ENCODE peak calls at places on chromosomes 11 and 22, in four cellular contexts. J is brain microvascular endothelial cell, W is HCT116, X is endodermal cell. V is an unnamed sample.

GRCh38 chr11:64628596-64628995 is 37.6 kb downstream of the SLC22A12 start:
- DNase-seq in J (no peak), W (no peak), X (no peak), V (no peak)

GRCh38 chr11:10459029-10459970 is 4.2 kb downstream of the AMPD3 start:
- DNase-seq in J (no peak), W (no peak), X (peak; percentile 51), V (no peak)

GRCh38 chr22:39239561-39240423 is 5.0 kb downstream of the PDGFB start:
- DNase-seq in J (no peak), W (no peak), X (no peak), V (no peak)

GRCh38 chr11:118705111-118705741 is 25.8 kb upstream of the TREH start:
- DNase-seq in J (no peak), W (no peak), X (no peak), V (no peak)

GRCh38 chr11:122213111-122213510 is 97.1 kb upstream of the BLID start:
- DNase-seq in J (no peak), W (no peak), X (no peak), V (no peak)

GRCh38 chr11:128506999-128507591 is 80.3 kb downstream of the ETS1 start:
- DNase-seq in J (peak; percentile 93), W (no peak), X (no peak), V (no peak)

GRCh38 chr11:106695506-106695905 is 322.8 kb downstream of the GUCY1A2 start:
- DNase-seq in J (peak; percentile 66), W (no peak), X (no peak), V (peak; percentile 83)

GRCh38 chr22:22836635-22837034 is 51.0 kb upstream of the IGLL5 start:
- DNase-seq in J (no peak), W (no peak), X (no peak), V (no peak)

GRCh38 chr11:61518032-61518795 is 9.7 kb downstream of the LRRC10B start:
- DNase-seq in J (no peak), W (no peak), X (no peak), V (no peak)

GRCh38 chr11:33013706-33014105 is 2.0 kb upstream of the DEPDC7 start:
- DNase-seq in J (no peak), W (no peak), X (no peak), V (no peak)

GRCh38 chr22:24681236-24681635 is 78.2 kb downstream of the GGT1 start:
- DNase-seq in J (peak; percentile 81), W (no peak), X (no peak), V (no peak)

GRCh38 chr11:84089072-84090057 is 803.2 kb upstream of the CCDC90B start:
- DNase-seq in J (no peak), W (no peak), X (no peak), V (no peak)

GRCh38 chr11:123519055-123519796 is 89.2 kb downstream of the GRAMD1B start:
- DNase-seq in J (peak; percentile 15), W (peak; percentile 7), X (peak; percentile 68), V (no peak)

GRCh38 chr11:9688716-9689511 is 25.0 kb downstream of the SWAP70 start:
- DNase-seq in J (peak; percentile 76), W (no peak), X (no peak), V (peak; percentile 63)

DNA sequence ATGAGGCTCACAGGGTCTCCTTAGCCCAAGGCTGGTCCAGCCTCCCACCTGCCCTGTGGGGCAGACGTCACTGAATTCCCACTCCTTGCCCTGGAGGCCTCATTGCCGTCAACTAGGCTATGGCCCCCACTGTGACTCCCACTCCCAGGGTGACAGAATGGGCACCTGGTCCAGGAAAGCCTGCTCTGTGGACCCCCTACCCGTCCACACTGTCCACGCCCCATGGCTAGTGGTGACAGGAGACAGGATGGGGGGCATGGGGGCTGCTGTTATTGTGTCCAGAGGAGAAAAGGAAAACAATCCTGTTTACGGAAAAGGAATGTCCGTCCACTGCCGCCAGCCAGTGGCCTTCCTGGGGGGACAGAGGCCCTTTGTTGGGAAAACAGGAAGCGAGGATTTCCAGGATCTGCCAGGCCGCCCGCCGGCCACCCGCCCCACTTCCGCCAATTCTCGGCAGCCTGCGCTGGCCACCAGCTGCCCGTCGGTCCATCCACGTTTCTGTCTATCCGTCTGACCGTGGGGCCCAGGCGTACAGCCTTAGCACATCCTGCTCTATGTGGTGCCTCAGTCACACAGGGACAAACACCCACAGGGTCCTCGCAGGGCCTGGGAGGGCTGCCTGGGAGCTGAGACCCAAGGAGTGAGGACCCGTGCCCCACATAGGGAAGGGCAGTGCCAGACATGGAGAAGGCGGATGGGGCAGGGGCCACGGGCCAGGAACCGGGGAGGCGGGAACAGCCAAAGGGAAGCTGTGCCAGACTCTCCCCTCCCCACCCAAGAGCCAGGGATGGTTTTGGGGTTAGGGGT is 19.5 kb downstream of the CRELD2 start:
- DNase-seq in J (no peak), W (no peak), X (no peak), V (no peak)
- H3K4me3 ChIP-seq in J (no peak overlapping the region), W (no peak overlapping the region), X (no peak overlapping the region), V (no peak overlapping the region)

DNA sequence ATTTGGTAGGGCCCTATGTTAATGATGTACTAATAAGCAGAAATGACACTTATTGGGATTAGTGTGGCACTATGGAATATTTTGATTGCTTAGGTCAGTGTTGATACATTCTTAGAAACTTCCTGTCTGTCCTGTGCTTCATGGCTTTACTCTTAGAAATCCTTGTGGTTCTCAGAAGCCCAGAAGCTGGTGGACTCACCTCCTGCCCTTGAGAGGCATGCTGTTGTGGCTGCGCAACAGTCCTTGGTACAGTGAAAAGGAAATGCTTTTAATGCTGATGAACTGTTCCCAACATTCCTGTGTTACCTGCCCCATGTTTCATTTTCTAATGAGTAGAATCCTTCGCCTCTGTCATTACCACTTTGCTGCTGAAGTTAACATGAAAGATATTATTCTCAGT is 52.4 kb upstream of the MYO18B start:
- DNase-seq in J (peak; percentile 7), W (no peak), X (no peak), V (no peak)
- H3K36me3 ChIP-seq in J (no peaks in the 10 kb centered on the region), W (no peaks in the 10 kb centered on the region), X (peaks cover 5% of the 10 kb centered on the region), V (no peaks in the 10 kb centered on the region)

GRCh38 chr11:116501728-116502127 is 271.1 kb downstream of the BUD13 start:
- DNase-seq in J (no peak), W (no peak), X (peak; percentile 17), V (no peak)

GRCh38 chr11:116499396-116500001 is 273.3 kb downstream of the BUD13 start:
- DNase-seq in J (peak; percentile 35), W (peak; percentile 64), X (peak; percentile 98), V (no peak)

GRCh38 chr11:116502641-116503061 is 270.1 kb downstream of the BUD13 start:
- DNase-seq in J (no peak), W (no peak), X (no peak), V (no peak)

GRCh38 chr11:116500002-116500832 is 272.6 kb downstream of the BUD13 start:
- DNase-seq in J (no peak), W (no peak), X (peak; percentile 49), V (no peak)

DNA sequence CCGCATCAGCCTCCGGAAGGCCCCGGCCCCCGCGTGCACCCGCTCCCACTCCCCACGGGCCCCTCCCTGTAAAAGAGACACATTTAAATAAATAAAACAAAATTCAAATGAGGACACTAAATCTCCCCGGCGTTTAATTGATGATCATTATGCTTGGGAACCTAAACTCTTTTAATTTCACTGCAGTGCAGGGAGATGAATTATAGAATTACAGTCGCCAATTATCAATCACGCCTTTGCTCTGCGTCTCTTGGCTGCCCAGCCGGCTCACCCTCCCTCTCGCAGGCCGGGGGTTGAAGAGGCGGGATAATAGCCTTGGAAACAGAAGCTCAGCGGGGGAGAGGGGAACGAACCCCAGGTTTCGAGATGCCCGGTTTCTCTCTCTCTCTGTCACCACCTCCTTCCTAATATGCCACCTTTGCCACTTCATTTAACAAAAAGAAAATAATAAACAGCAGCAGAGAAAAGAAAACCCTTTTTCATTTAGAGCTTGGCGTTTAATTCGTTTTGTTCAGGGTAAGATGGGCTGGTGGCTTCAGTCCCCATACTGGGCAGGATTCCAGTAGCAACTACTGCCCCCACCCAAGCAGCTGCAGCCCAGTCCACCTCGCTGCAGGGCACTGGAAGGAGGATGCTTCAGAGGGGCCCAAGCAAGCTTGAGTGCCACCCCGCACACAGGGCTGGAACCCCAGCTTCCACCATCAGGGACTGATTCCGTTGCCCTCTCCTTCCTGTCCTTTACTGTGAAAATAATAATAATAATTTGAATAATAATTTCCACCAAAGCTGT is 271.8 kb downstream of the BUD13 start:
- DNase-seq in J (no peak), W (no peak), X (peak; percentile 62), V (no peak)
- H3K27me3 ChIP-seq in J (no peaks in the 10 kb centered on the region), W (peaks cover 34% of the 10 kb centered on the region), X (no peaks in the 10 kb centered on the region), V (peaks cover 45% of the 10 kb centered on the region)

DNA sequence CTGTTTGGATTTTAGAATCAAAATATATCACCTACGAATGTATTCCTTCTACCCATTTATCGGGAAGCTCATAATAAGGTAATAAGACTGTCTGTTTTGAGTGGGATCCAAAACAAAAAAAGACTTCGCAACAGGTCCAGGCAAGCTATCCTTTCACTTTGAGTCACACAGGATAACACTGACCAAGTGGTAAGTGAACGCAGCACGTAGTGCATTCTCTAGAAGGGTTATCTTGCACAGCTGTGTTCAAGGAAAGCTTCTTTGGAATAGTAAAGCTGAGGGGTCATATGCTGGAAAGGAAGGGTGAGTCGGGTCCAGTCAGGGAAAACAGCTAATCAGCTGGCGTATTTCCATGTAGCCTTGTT is 22.3 kb upstream of the NRGN start:
- DNase-seq in J (peak; percentile 15), W (no peak), X (no peak), V (no peak)
- H3K4me3 ChIP-seq in J (no peak overlapping the region), W (no peak overlapping the region), X (peak overlapping the region; percentile 72), V (no peak overlapping the region)

DNA sequence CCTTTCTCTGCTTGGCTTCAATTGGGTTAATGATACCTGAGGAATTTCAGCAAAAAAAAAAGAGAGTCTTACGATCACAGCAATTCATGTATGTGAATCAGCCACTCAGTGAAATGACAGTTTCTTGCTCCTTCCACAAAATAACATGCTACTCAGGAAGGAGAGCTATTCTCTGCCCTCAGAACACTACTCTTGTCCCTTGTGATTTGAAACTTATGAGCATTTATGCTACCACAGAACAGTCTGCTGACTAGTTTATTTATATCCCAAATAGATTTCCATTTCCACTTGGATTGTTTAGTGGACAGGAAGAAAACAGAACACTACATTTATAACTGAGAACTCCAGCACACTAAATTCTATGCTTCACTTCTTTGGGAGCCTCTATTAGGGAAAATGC is 8.5 kb downstream of the TFIP11 start:
- DNase-seq in J (no peak), W (no peak), X (no peak), V (no peak)
- H3K36me3 ChIP-seq in J (peaks cover 74% of the 10 kb centered on the region), W (peaks cover 74% of the 10 kb centered on the region), X (peaks cover 87% of the 10 kb centered on the region), V (peaks cover 4% of the 10 kb centered on the region)

DNA sequence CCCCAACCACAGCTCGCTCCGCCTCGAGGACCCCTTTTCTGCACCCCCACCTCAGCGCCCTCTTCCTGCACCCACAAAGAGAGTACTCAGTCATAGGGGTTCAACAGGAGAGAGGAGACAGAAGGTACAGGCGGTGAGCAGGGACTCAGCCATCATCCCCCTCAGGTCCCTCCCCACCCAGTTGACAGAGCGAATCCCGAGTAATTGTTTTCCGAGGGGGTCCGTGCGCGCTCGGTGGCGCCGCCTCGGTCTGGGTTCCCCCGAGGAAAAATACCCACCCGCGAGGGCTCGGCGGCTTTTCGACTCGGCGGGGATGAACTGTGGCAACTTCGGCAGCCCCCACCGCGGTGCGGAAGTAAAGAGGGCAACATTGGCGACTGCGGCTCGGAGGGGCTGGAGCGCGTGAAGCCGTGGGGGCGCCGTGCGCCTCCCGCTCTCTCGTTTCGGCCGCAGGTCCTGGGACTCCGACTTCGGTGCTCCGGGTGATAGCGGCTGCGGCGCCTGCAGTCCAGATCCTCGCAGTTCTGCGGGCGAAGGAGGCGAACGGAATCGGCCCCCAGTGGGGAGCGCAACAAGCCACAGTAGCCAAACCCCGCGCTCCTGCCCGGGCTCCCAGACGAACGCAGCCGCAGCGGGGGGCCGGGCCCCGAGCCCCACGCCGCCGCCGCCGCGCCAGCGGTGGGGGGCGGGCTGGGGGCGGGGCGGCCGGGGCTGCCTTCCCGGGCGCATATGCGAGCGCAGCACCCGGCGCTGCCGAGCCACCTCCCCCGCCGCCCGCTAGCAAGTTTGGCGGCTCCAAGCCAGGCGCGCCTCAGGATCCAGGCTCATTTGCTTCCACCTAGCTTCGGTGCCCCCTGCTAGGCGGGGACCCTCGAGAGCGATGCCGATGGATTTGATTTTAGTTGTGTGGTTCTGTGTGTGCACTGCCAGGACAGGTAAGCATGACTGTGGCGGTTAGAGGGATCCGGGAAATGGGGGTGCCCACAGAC is at the start of gene NELL1:
- DNase-seq in J (no peak), W (no peak), X (peak; percentile 81), V (no peak)
- H3K27me3 ChIP-seq in J (peaks cover 39% of the 10 kb centered on the region), W (peaks cover 4% of the 10 kb centered on the region), X (peaks cover 95% of the 10 kb centered on the region), V (peaks cover 43% of the 10 kb centered on the region)

GRCh38 chr11:113838005-113838404 is 37.4 kb downstream of the USP28 start:
- DNase-seq in J (no peak), W (no peak), X (no peak), V (no peak)
- H3K4me3 ChIP-seq in J (no peak overlapping the region), W (no peak overlapping the region), X (no peak overlapping the region), V (no peak overlapping the region)

V was measured in kidney epithelial cell.